ENCODE peak calls at places on chromosomes 3 and 15, in four cellular contexts. V is HL-60, W is GM12878, H is K562. Z is an unnamed sample.

GRCh38 chr3:16480861-16481569 is 32.5 kb downstream of the RFTN1 start:
- DNase-seq in V (no peak), W (no peak), H (no peak), Z (no peak)

GRCh38 chr3:7764091-7764490 is 737.5 kb upstream of the LMCD1 start:
- DNase-seq in V (no peak), W (no peak), H (no peak), Z (no peak)

GRCh38 chr3:109050591-109051167 is 67.3 kb downstream of the MORC1 start:
- DNase-seq in V (no peak), W (no peak), H (peak; percentile 6), Z (no peak)

GRCh38 chr3:71725279-71725991 is at the start of gene EIF4E3:
- DNase-seq in V (no peak), W (no peak), H (peak; percentile 83), Z (peak; percentile 47)

GRCh38 chr15:51736646-51737537 is 563 bp downstream of the LYSMD2 start:
- DNase-seq in V (peak; percentile 50), W (no peak), H (peak; percentile 77), Z (peak; percentile 39)

GRCh38 chr3:31048143-31048542 is 153.7 kb upstream of the GADL1 start:
- DNase-seq in V (no peak), W (no peak), H (no peak), Z (no peak)

GRCh38 chr3:105483476-105483875 is 116.8 kb downstream of the ALCAM start:
- DNase-seq in V (no peak), W (no peak), H (no peak), Z (no peak)

GRCh38 chr3:150490212-150490611 is 56.1 kb downstream of the SERP1 start:
- DNase-seq in V (no peak), W (no peak), H (no peak), Z (no peak)

GRCh38 chr3:58164916-58165821 is 45.6 kb downstream of the DNASE1L3 start:
- DNase-seq in V (no peak), W (no peak), H (no peak), Z (no peak)

GRCh38 chr15:22917556-22917955 is 62.6 kb downstream of the CYFIP1 start:
- DNase-seq in V (no peak), W (no peak), H (no peak), Z (no peak)

GRCh38 chr3:33665294-33665693 is 52.8 kb downstream of the CLASP2 start:
- DNase-seq in V (no peak), W (no peak), H (no peak), Z (no peak)

GRCh38 chr3:73808862-73809509 is 184.2 kb upstream of the PDZRN3 start:
- DNase-seq in V (no peak), W (no peak), H (no peak), Z (no peak)
- TF ChIP-seq SPI1 in V (no peak), W (no peak), H (no peak), Z (no peak)

GRCh38 chr15:93018574-93018973 is 70.4 kb downstream of the RGMA start:
- DNase-seq in V (no peak), W (no peak), H (no peak), Z (no peak)
- TF ChIP-seq SPI1 in V (no peak), W (no peak), H (no peak), Z (no peak)

DNA sequence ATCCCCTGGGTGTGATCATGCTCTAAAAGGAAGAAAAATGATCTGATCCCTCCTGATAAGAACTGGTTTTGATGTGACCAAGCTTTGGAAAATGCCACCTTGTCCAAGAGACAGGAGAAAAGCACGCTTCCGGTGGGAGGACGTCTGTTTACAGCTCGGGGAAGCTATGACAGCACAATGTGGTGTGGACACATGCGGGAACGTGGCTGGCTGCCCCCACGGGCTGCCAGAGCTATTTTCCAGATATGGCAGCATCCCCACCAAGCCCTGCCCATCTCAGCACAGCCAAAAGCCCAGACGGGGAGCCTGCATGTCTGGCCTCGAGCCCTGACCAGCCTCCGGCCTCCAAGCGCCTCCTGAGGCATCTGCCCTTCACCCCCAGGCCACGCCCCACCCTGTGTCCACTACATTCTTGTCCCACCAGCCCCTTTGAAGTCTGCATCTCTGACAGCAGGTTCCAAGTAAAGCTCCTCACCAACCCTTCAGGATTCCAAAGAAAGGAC is 63.2 kb upstream of the HRH1 start:
- DNase-seq in V (no peak), W (no peak), H (no peak), Z (no peak)
- TF ChIP-seq SPI1 in V (no peak), W (no peak), H (no peak), Z (no peak)

DNA sequence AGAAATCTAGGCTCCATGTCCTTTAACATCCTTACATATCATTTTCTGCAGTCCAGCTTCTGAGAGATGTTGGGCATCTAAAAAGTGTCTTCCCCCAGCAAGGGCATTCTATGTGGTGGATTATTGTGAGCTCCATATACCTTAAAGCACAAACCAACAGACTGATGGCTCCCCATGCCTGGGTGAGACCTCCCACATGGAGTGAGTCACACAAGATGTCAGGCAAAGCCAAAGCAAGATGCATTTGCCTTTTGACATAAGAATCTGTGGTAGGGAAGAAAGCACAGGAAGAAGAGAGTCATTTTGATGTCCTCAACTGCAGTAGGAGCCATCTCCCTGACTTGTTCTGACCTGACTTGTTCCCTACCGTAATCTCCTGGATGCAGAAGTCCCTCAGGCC is 238.7 kb upstream of the EIF1B start:
- DNase-seq in V (no peak), W (no peak), H (no peak), Z (no peak)
- TF ChIP-seq SPI1 in V (no peak), W (no peak), H (no peak), Z (no peak)

DNA sequence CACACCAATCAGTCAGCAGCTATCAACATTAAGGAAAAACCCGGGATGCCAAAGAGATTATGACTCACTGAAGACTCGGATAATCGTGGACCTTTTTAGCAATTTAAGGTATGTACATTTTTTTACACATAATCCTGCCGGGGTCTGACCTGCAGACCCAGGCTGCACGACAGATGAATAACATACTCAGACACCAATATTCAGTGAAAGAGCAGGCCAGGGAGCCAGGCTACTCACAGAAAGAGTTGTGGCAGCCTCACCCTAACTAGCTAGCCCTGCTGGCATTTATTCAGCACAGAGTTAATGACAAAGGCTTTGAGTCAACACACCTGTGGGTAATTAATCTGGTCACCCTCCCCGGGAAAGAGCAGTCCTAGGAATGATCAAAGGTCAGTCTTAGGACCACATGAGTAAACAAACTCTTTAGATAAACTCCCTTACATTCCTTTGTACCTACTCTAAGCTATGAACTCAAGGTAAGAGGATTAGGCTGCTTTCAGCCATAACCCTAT is 727.5 kb downstream of the TBL1XR1 start:
- DNase-seq in V (no peak), W (no peak), H (no peak), Z (no peak)
- TF ChIP-seq SPI1 in V (no peak), W (no peak), H (no peak), Z (no peak)

GRCh38 chr15:39125904-39126303 is 455.0 kb upstream of the THBS1 start:
- DNase-seq in V (peak; percentile 21), W (no peak), H (peak; percentile 65), Z (peak; percentile 32)
- TF ChIP-seq SPI1 in V (no peak), W (no peak), H (no peak), Z (no peak)

GRCh38 chr15:63441266-63441665 is 59.6 kb upstream of the CA12 start:
- DNase-seq in V (no peak), W (no peak), H (no peak), Z (no peak)

GRCh38 chr15:63447277-63447676 is 57.1 kb upstream of the USP3 start:
- DNase-seq in V (no peak), W (no peak), H (no peak), Z (no peak)

GRCh38 chr15:63442080-63442479 is 60.4 kb upstream of the CA12 start:
- DNase-seq in V (no peak), W (no peak), H (no peak), Z (no peak)

GRCh38 chr15:63446260-63446659 is 58.1 kb upstream of the USP3 start:
- DNase-seq in V (no peak), W (no peak), H (no peak), Z (no peak)

GRCh38 chr15:63444607-63445006 is 59.8 kb upstream of the USP3 start:
- DNase-seq in V (no peak), W (no peak), H (no peak), Z (no peak)
- TF ChIP-seq SPI1 in V (no peak), W (no peak), H (no peak), Z (no peak)

DNA sequence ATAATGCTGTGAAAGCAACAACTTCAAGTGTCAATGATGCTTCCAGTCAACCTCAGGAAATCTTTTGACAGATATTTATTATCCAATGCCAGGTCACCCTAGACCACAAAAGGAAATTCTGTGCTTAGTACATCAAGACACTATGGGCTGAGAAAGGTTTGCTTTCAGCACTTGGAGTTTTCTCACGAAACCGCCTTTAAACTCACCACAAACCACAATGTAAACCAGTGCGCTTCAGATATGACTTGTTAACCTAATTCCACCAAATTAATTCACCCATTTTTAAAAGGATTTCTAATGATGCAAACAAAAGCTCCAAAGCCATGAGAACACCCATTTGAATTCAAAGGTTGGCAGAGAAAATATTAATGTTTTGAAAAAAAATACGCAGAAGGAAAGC is 292.9 kb upstream of the NR2F2 start:
- DNase-seq in V (peak; percentile 72), W (peak; percentile 93), H (no peak), Z (no peak)
- TF ChIP-seq SPI1 in V (no peak), W (no peak), H (no peak), Z (no peak)